ENCODE peak calls at places on chromosomes 6 and 20, in seven cellular contexts. I, G, S, A, O, R and Q are unnamed samples.

GRCh38 chr20:47785900-47786762 is 850 bp upstream of the SULF2 start:
- DNase-seq in I (peak), G (peak), S (peak), A (peak), O (peak), R (peak), Q (no peak)

GRCh38 chr20:2151805-2152727 is 50.4 kb downstream of the STK35 start:
- DNase-seq in I (no peak), G (no peak), S (no peak), A (no peak), O (no peak), R (peak), Q (peak)

GRCh38 chr6:117008618-117009017 is 131.6 kb downstream of the RFX6 start:
- DNase-seq in I (no peak), G (no peak), S (peak), A (no peak), O (no peak), R (no peak), Q (no peak)

GRCh38 chr20:43843096-43843964 is 71.3 kb upstream of the TOX2 start:
- DNase-seq in I (no peak), G (peak), S (no peak), A (no peak), O (no peak), R (peak), Q (peak)

GRCh38 chr20:57013741-57014140 is 252.7 kb downstream of the BMP7 start:
- DNase-seq in I (peak), G (no peak), S (no peak), A (no peak), O (no peak), R (no peak), Q (no peak)

GRCh38 chr20:8132632-8133587 is 844 bp downstream of the PLCB1 start:
- DNase-seq in I (peak), G (peak), S (no peak), A (peak), O (peak), R (no peak), Q (no peak)

GRCh38 chr6:144317736-144318135 is 32.6 kb downstream of the UTRN start:
- DNase-seq in I (no peak), G (no peak), S (no peak), A (no peak), O (no peak), R (peak), Q (no peak)

GRCh38 chr6:14995966-14996602 is 249.8 kb upstream of the JARID2 start:
- DNase-seq in I (no peak), G (no peak), S (no peak), A (no peak), O (no peak), R (no peak), Q (no peak)

GRCh38 chr6:96058094-96058493 is 42.3 kb downstream of the FUT9 start:
- DNase-seq in I (peak), G (no peak), S (no peak), A (no peak), O (no peak), R (no peak), Q (no peak)

GRCh38 chr20:19770375-19770774 is 12.3 kb downstream of the RIN2 start:
- DNase-seq in I (no peak), G (no peak), S (no peak), A (no peak), O (peak), R (no peak), Q (no peak)

GRCh38 chr6:33147807-33148666 is 44.2 kb downstream of the COL11A2 start:
- DNase-seq in I (peak), G (no peak), S (no peak), A (no peak), O (no peak), R (peak), Q (no peak)

GRCh38 chr20:57500941-57501340 is 24.0 kb downstream of the CTCFL start:
- DNase-seq in I (no peak), G (no peak), S (no peak), A (no peak), O (no peak), R (no peak), Q (no peak)

GRCh38 chr20:59806578-59806975 is 126.9 kb downstream of the SYCP2 start:
- DNase-seq in I (no peak), G (peak), S (no peak), A (no peak), O (no peak), R (no peak), Q (no peak)

GRCh38 chr6:74091133-74091793 is 395.3 kb downstream of the CD109 start:
- DNase-seq in I (peak), G (no peak), S (peak), A (no peak), O (no peak), R (no peak), Q (no peak)

GRCh38 chr6:70967049-70967448 is 10.2 kb upstream of the B3GAT2 start:
- DNase-seq in I (no peak), G (no peak), S (no peak), A (no peak), O (no peak), R (no peak), Q (no peak)

GRCh38 chr6:29011276-29011734 is 6.2 kb upstream of the ZNF311 start:
- DNase-seq in I (peak), G (no peak), S (peak), A (no peak), O (peak), R (peak), Q (no peak)

GRCh38 chr20:12058201-12058600 is 140.5 kb downstream of the BTBD3 start:
- DNase-seq in I (no peak), G (no peak), S (no peak), A (no peak), O (no peak), R (no peak), Q (no peak)

GRCh38 chr6:130282234-130282995 is 59.7 kb upstream of the SAMD3 start:
- DNase-seq in I (peak), G (no peak), S (peak), A (no peak), O (no peak), R (no peak), Q (no peak)

GRCh38 chr20:32277361-32278198 is at the start of gene KIF3B:
- DNase-seq in I (peak), G (peak), S (peak), A (peak), O (peak), R (peak), Q (peak)

GRCh38 chr20:51183443-51183842 is 160.5 kb upstream of the KCNG1 start:
- DNase-seq in I (no peak), G (no peak), S (no peak), A (no peak), O (no peak), R (no peak), Q (no peak)

GRCh38 chr6:163309491-163310026 is 105.0 kb upstream of the QKI start:
- DNase-seq in I (no peak), G (no peak), S (no peak), A (no peak), O (no peak), R (no peak), Q (no peak)

GRCh38 chr6:4564746-4565145 is 211.5 kb upstream of the CDYL start:
- DNase-seq in I (no peak), G (peak), S (no peak), A (no peak), O (no peak), R (no peak), Q (no peak)

GRCh38 chr6:43254138-43254817 is 11.0 kb downstream of the TTBK1 start:
- DNase-seq in I (no peak), G (no peak), S (no peak), A (no peak), O (no peak), R (no peak), Q (no peak)

GRCh38 chr20:45047581-45048119 is 53.3 kb downstream of the KCNS1 start:
- DNase-seq in I (no peak), G (no peak), S (no peak), A (no peak), O (no peak), R (no peak), Q (no peak)

GRCh38 chr20:36548006-36548315 is 6.6 kb downstream of the MYL9 start:
- DNase-seq in I (peak), G (no peak), S (no peak), A (no peak), O (no peak), R (no peak), Q (no peak)
- TF ChIP-seq CTCF in I (peak), G (no peak), S (no peak), A (no peak), O (peak), R (peak), Q (peak)

GRCh38 chr6:7391244-7391643 is 1.6 kb downstream of the RIOK1 start:
- DNase-seq in I (no peak), G (no peak), S (no peak), A (no peak), O (no peak), R (no peak), Q (no peak)

GRCh38 chr6:7390218-7390878 is 740 bp downstream of the RIOK1 start:
- DNase-seq in I (no peak), G (no peak), S (no peak), A (no peak), O (no peak), R (no peak), Q (no peak)

GRCh38 chr6:7389162-7389450 is 436 bp downstream of the CAGE1 start:
- DNase-seq in I (no peak), G (no peak), S (peak), A (no peak), O (no peak), R (peak), Q (no peak)

GRCh38 chr6:7392402-7392801 is 2.8 kb downstream of the RIOK1 start:
- DNase-seq in I (no peak), G (no peak), S (no peak), A (no peak), O (no peak), R (no peak), Q (no peak)

DNA sequence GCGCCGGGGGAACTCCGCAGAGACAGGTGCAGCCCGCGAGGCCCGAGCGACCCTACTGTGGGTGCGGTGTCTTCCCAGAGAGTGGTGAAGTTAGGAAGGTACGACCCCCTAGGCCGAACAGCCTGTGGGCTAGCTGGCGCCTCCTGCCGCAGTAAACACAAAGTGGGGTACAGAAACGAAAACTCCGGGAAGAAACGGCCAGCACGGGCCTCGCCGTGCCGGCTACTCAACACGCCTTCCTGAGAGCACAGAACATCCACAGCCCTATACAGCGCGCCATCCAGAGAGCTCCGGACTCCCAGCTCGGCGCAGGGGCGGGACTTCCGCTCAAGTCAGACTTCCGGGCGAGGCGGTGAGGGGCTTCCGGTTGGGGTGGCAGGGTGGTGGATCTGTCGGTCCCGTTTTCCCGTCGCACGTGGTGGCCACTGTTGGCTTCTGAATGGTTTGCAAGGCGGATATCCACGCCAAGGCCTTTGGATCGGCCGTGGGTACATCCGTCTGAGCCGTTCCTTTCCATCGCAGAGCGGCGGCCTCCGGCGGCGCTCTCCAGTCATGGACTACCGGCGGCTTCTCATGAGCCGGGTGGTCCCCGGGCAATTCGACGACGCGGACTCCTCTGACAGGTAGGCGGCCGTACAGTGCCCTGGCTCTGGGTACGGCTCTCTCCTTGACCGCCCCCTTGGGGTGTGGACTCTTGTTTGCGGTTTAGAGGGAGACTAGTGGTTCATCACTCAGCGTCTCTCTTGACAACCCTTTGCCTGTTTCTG is at the start of the genes CAGE1 and RIOK1:
- DNase-seq in I (peak), G (peak), S (peak), A (peak), O (peak), R (peak), Q (peak)
- TF ChIP-seq CTCF in I (peak), G (no peak), S (no peak), A (no peak), O (peak), R (no peak), Q (no peak)

GRCh38 chr6:174036-174435 is 118.3 kb upstream of the DUSP22 start:
- DNase-seq in I (no peak), G (no peak), S (no peak), A (no peak), O (no peak), R (no peak), Q (no peak)
- TF ChIP-seq CTCF in I (no peak), G (no peak), S (no peak), A (no peak), O (no peak), R (no peak), Q (no peak)

DNA sequence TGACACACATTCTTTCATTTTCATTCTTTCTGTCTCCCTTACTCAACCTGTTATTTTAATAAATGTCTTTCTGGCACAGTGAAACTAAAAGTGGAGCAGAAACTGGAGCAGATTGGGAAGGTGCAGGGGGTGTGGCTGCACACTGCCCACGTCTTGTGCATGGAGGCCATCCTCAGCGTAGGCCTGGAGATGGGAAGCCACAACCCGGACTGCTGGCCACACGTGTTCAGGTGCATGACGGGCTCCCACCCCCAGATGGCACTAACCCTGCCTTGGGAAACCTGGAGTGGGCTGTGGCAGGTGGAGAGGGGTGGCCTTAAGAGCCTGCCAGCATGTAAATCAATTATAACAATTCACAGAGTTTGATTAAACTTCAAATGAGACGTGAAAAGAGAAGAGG is 71.4 kb upstream of the PBOV1 start:
- DNase-seq in I (peak), G (no peak), S (peak), A (no peak), O (no peak), R (no peak), Q (no peak)
- TF ChIP-seq CTCF in I (peak), G (no peak), S (no peak), A (no peak), O (no peak), R (no peak), Q (no peak)

DNA sequence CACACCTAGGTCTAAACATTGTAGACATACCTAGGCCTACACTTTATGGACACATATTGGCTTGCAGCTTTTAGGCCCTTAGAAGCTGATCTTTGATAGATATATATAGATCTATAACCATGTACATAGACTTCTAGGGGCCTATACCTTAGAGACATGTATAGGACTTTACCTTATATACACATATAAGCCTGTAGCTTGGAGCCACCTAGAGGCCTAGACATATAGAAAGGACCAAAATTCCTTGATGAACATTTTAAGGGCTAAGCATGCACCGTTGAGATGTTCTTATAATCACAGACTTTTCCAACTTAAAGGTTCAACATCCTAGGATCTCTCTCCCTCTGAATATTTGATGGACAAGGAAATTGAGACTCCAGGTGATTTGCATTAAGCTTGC is 371.7 kb upstream of the SASH1 start:
- DNase-seq in I (peak), G (no peak), S (no peak), A (no peak), O (no peak), R (no peak), Q (no peak)
- TF ChIP-seq CTCF in I (peak), G (peak), S (no peak), A (no peak), O (no peak), R (no peak), Q (peak)